ENCODE peak calls at places on chromosomes 7 and 10, in ten cellular contexts. A is Karpas-422, Y is GM23338, M is PC-9, O is cardiac muscle cell, J is heart right ventricle, E is endodermal cell, I is Peyer's patch, U is stomach, P is mesendoderm. R is an unnamed sample.

GRCh38 chr7:157211710-157212109 is 73.0 kb downstream of the UBE3C start:
- DNase-seq in A (no peak), Y (no peak), M (no peak), O (no peak), J (no peak), E (no peak), I (no peak), U (no peak), P (no peak), R (no peak)

GRCh38 chr10:100669616-100670015 is 75.8 kb upstream of the PAX2 start:
- DNase-seq in A (no peak), Y (no peak), M (no peak), O (no peak), J (no peak), E (no peak), I (no peak), U (no peak), P (no peak), R (no peak)

GRCh38 chr10:24303522-24304310 is 94.8 kb downstream of the KIAA1217 start:
- DNase-seq in A (no peak), Y (no peak), M (no peak), O (no peak), J (no peak), E (no peak), I (no peak), U (no peak), P (no peak), R (no peak)

GRCh38 chr10:100841528-100841927 is 71.2 kb upstream of the SLF2 start:
- DNase-seq in A (no peak), Y (no peak), M (no peak), O (no peak), J (no peak), E (no peak), I (no peak), U (no peak), P (no peak), R (no peak)

GRCh38 chr10:109894516-109894915 is 28.8 kb downstream of the XPNPEP1 start:
- DNase-seq in A (no peak), Y (no peak), M (no peak), O (no peak), J (peak), E (peak), I (no peak), U (peak), P (no peak), R (no peak)

GRCh38 chr10:16894834-16895233 is 77.6 kb upstream of the RSU1 start:
- DNase-seq in A (no peak), Y (no peak), M (no peak), O (no peak), J (no peak), E (no peak), I (no peak), U (no peak), P (no peak), R (no peak)

GRCh38 chr7:17941171-17941490 is 837 bp upstream of the SNX13 start:
- DNase-seq in A (no peak), Y (peak), M (no peak), O (no peak), J (no peak), E (no peak), I (no peak), U (no peak), P (peak), R (no peak)

GRCh38 chr10:5873515-5873995 is 16.1 kb downstream of the ANKRD16 start:
- DNase-seq in A (peak), Y (peak), M (peak), O (peak), J (peak), E (peak), I (no peak), U (peak), P (peak), R (no peak)

GRCh38 chr7:25454562-25455031 is 226.3 kb upstream of the NPVF start:
- DNase-seq in A (peak), Y (no peak), M (no peak), O (no peak), J (peak), E (no peak), I (no peak), U (no peak), P (no peak), R (no peak)

GRCh38 chr7:111762799-111763198 is 200.5 kb upstream of the IMMP2L start:
- DNase-seq in A (no peak), Y (no peak), M (no peak), O (no peak), J (no peak), E (no peak), I (no peak), U (no peak), P (no peak), R (no peak)

GRCh38 chr10:67782556-67782955 is 55.4 kb downstream of the DNAJC12 start:
- DNase-seq in A (no peak), Y (no peak), M (no peak), O (no peak), J (no peak), E (no peak), I (no peak), U (no peak), P (no peak), R (no peak)

GRCh38 chr10:65294329-65294728 is 1631.5 kb upstream of the LRRTM3 start:
- DNase-seq in A (no peak), Y (peak), M (no peak), O (no peak), J (no peak), E (no peak), I (no peak), U (no peak), P (peak), R (no peak)

GRCh38 chr10:44278669-44279337 is 106.1 kb downstream of the CXCL12 start:
- DNase-seq in A (peak), Y (no peak), M (no peak), O (no peak), J (no peak), E (peak), I (no peak), U (no peak), P (no peak), R (no peak)

GRCh38 chr7:19463581-19463980 is 245.3 kb downstream of the POLR1F start:
- DNase-seq in A (no peak), Y (no peak), M (no peak), O (no peak), J (no peak), E (no peak), I (no peak), U (no peak), P (no peak), R (no peak)

DNA sequence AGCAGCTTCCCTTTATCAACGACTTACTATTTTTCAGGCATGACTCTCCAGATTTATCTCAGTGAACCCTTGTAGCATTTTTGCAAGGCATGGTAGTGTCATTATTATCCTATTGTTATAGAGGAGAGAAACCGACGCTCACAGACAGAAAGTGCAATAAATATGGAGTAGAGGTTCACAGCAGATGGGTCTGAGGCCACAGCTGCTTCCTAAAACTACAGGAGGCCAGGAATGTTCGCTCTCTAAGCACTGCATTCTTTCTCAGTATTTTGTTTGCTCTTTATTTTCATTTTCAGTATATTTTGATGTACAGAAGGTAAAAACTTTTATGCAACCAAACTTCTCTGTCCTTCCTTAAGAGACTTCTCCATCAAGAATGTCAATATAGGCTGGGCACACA is 4.5 kb upstream of the AEBP1 start:
- DNase-seq in A (no peak), Y (no peak), M (no peak), O (no peak), J (no peak), E (no peak), I (no peak), U (no peak), P (no peak), R (no peak)
- H3K27ac ChIP-seq in A (peak), Y (no peak), M (no peak), O (no peak), J (no peak), E (no peak), I (no peak), U (no peak), P (no peak), R (peak)

GRCh38 chr10:3869036-3869435 is 84.0 kb upstream of the KLF6 start:
- DNase-seq in A (no peak), Y (no peak), M (peak), O (no peak), J (no peak), E (no peak), I (no peak), U (no peak), P (no peak), R (no peak)
- H3K27ac ChIP-seq in A (no peak), Y (no peak), M (peak), O (no peak), J (no peak), E (no peak), I (peak), U (no peak), P (no peak), R (no peak)

DNA sequence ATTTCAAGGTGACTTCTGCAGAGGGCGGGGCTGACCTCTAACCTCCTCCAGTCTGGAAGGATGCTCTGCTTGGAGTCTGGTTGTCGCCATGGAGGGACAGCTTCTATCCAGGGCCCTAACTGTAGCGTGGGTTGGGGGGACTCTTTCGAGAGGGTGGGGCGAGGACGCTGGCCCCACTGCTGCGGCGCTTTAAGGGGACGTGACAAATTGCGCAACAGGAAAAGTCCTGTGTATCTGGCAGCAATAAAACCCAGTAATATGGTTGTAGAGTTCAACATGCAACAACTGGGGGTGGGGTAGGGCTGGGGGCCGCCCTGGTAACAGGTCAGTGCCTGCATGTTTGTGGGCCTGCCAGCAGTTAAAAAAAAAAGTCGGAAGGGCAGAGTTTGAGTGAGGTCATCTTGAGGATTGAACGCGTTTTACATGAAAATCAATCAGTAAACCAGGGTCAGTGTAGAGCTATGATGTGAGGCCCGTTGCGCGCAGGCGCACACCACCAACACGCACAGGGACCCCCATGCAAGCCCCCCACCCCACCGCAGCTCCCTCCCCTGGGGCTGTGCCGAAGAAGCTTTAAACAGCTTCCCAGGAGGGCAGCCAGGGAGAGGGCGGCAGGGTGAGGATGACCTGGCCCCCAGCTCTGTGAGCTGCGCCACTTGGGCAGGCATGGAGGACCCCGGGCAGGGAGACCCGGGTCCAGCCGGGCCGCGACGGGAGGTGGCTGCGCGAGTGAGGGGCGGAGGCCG is 4.3 kb downstream of the SHH start:
- DNase-seq in A (no peak), Y (peak), M (no peak), O (no peak), J (no peak), E (no peak), I (peak), U (no peak), P (peak), R (peak)
- H3K27ac ChIP-seq in A (no peak), Y (no peak), M (no peak), O (no peak), J (no peak), E (no peak), I (peak), U (peak), P (no peak), R (peak)

DNA sequence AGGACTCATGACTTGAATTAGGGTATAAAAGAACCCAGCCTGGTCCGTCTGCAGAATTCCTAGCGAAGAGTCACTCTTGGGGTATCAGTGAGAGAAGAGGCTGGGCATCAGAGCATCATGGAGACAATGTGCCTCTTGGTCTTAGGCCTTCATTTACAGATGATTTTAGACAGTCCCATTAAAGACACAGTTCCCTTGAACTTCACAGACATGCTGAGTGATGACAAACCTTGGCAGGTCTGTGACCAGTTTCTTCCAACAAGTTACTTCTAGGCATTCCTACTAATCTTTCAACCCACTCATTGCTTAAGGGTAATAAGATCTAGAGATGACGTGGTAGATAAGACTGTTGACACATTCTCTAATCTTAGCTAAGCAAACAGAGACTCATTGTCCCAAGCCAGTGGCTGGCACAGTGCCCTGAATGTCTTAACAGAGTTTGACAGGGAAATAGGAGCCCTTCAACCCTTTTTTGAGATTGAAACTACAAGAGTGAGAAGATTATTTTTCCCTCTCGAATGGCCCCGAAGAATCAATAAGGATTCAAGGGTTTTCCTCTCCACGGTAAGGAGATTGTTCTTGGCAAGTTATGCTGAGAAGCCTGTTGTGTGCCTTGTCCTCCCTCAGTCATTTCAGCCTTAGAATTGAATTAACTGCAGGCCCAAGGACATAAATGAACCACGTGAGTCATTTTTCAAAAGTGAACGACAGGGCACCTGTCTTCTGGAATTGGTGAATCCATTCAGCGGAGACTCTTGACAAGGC is 281.1 kb downstream of the CCDC3 start:
- DNase-seq in A (no peak), Y (no peak), M (peak), O (no peak), J (peak), E (peak), I (peak), U (peak), P (peak), R (peak)
- H3K27ac ChIP-seq in A (no peak), Y (no peak), M (peak), O (peak), J (peak), E (peak), I (peak), U (peak), P (no peak), R (peak)

GRCh38 chr7:151631968-151632749 is 112.5 kb upstream of the RHEB start:
- DNase-seq in A (peak), Y (peak), M (peak), O (peak), J (peak), E (peak), I (peak), U (peak), P (peak), R (peak)
- H3K27ac ChIP-seq in A (no peak), Y (peak), M (peak), O (peak), J (peak), E (no peak), I (peak), U (peak), P (peak), R (peak)

DNA sequence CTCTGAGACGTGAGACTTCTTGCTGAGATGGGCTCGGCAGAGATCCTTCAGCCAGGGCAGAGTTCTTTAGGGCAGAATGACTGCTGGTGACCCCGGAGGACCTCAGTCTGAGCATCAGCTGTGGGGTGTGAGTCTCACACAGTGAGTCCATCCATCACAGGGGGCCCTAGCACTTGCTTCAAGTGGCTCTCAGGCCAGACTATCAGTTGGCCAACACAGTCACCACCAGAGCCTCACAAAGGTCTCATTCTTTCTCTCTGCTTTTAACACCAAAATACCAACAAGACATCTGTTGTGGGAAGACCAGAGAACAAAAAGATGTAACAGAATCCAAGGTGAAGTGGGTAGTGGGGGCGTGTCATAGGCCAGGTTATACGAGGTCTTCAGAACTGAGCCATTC is 345.6 kb upstream of the NRP1 start:
- DNase-seq in A (no peak), Y (no peak), M (no peak), O (peak), J (no peak), E (no peak), I (no peak), U (no peak), P (no peak), R (no peak)
- H3K27ac ChIP-seq in A (no peak), Y (no peak), M (no peak), O (no peak), J (no peak), E (no peak), I (no peak), U (no peak), P (no peak), R (no peak)

GRCh38 chr7:39720586-39720985 is 97.2 kb downstream of the RALA start:
- DNase-seq in A (no peak), Y (peak), M (peak), O (no peak), J (no peak), E (peak), I (peak), U (peak), P (peak), R (no peak)

GRCh38 chr7:39721919-39722597 is 98.7 kb downstream of the RALA start:
- DNase-seq in A (no peak), Y (no peak), M (no peak), O (no peak), J (no peak), E (no peak), I (no peak), U (no peak), P (no peak), R (no peak)

GRCh38 chr7:39721345-39721744 is 98.0 kb downstream of the RALA start:
- DNase-seq in A (no peak), Y (no peak), M (no peak), O (no peak), J (no peak), E (no peak), I (no peak), U (no peak), P (peak), R (no peak)
- H3K27ac ChIP-seq in A (no peak), Y (no peak), M (peak), O (no peak), J (no peak), E (no peak), I (no peak), U (no peak), P (no peak), R (no peak)

DNA sequence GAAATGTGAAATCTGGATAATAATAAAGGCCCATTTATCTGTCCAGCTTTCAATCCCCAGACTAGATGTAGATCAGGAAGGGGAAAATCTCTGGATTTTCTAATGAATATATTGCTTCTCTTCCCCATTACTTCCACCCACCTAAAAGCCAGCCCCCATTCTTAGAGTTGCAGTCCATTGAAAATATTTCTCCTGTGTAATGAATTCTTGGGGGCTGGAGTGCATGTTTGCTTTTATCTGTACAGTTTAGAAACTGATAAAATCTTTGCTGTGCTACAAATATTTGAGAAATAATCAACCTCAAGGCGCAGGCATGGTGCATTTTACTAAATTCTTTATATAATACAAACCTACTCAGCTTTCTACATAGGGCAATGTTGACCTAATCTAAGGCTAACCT is 180.8 kb downstream of the ARID5B start:
- DNase-seq in A (no peak), Y (no peak), M (peak), O (no peak), J (no peak), E (no peak), I (no peak), U (no peak), P (no peak), R (no peak)
- H3K27ac ChIP-seq in A (peak), Y (no peak), M (peak), O (peak), J (peak), E (no peak), I (peak), U (peak), P (no peak), R (peak)

R was measured in upper lobe of right lung.